ENCODE peak calls at places on chromosomes 7 and 10, in six cellular contexts. R is sciatic nerve; L is hypothalamus; T is effector memory CD8-positive, alpha-beta T cell; F is nephron progenitor cell; U is HFFc6. M is an unnamed sample.

GRCh38 chr10:24825551-24825950 is 101.9 kb upstream of the ARHGAP21 start:
- DNase-seq in R (no peak), L (no peak), T (no peak), F (no peak), U (peak), M (no peak)

GRCh38 chr7:103915958-103916357 is 73.5 kb downstream of the RELN start:
- DNase-seq in R (no peak), L (no peak), T (no peak), F (no peak), U (no peak), M (no peak)

GRCh38 chr7:28685291-28685659 is 272.9 kb downstream of the TRIL start:
- DNase-seq in R (peak), L (no peak), T (no peak), F (peak), U (no peak), M (peak)

GRCh38 chr7:78587443-78588044 is 789.0 kb downstream of the PHTF2 start:
- DNase-seq in R (no peak), L (no peak), T (no peak), F (no peak), U (no peak), M (no peak)

GRCh38 chr7:68511281-68511680 is 1087.0 kb upstream of the AUTS2 start:
- DNase-seq in R (no peak), L (no peak), T (no peak), F (no peak), U (no peak), M (peak)

GRCh38 chr7:40836218-40836617 is 701.4 kb downstream of the SUGCT start:
- DNase-seq in R (no peak), L (no peak), T (no peak), F (no peak), U (no peak), M (no peak)

GRCh38 chr7:148503900-148504487 is 86.6 kb upstream of the C7orf33 start:
- DNase-seq in R (no peak), L (no peak), T (no peak), F (no peak), U (peak), M (no peak)

GRCh38 chr7:121003986-121004685 is 15.6 kb downstream of the CPED1 start:
- DNase-seq in R (peak), L (no peak), T (no peak), F (no peak), U (no peak), M (no peak)

GRCh38 chr7:48299580-48300169 is 128.4 kb downstream of the ABCA13 start:
- DNase-seq in R (peak), L (no peak), T (no peak), F (peak), U (peak), M (peak)

GRCh38 chr10:87860156-87860795 is 3.1 kb downstream of the KLLN start:
- DNase-seq in R (no peak), L (no peak), T (no peak), F (no peak), U (peak), M (no peak)

GRCh38 chr7:23680417-23681405 is 712 bp downstream of the FAM221A start:
- DNase-seq in R (peak), L (peak), T (peak), F (peak), U (no peak), M (peak)

GRCh38 chr7:154759989-154760388 is 242.9 kb downstream of the PAXIP1 start:
- DNase-seq in R (no peak), L (no peak), T (no peak), F (no peak), U (no peak), M (no peak)

GRCh38 chr10:15211464-15211979 is 43.0 kb upstream of the NMT2 start:
- DNase-seq in R (no peak), L (no peak), T (no peak), F (no peak), U (peak), M (no peak)

GRCh38 chr7:36943591-36944430 is 219.5 kb upstream of the AOAH start:
- DNase-seq in R (no peak), L (no peak), T (no peak), F (no peak), U (no peak), M (no peak)

GRCh38 chr7:31488562-31489203 is 25.2 kb upstream of the ITPRID1 start:
- DNase-seq in R (peak), L (peak), T (no peak), F (peak), U (no peak), M (no peak)

GRCh38 chr7:93453264-93453663 is 121.3 kb downstream of the CALCR start:
- DNase-seq in R (no peak), L (no peak), T (no peak), F (no peak), U (no peak), M (no peak)

GRCh38 chr7:1237704-1238255 is 5.1 kb downstream of the UNCX start:
- DNase-seq in R (no peak), L (no peak), T (no peak), F (no peak), U (no peak), M (no peak)

GRCh38 chr10:117674641-117675040 is 132.1 kb downstream of the EMX2 start:
- DNase-seq in R (no peak), L (no peak), T (no peak), F (no peak), U (no peak), M (no peak)

GRCh38 chr7:16347461-16348192 is 73.7 kb downstream of the CRPPA start:
- DNase-seq in R (no peak), L (no peak), T (no peak), F (peak), U (peak), M (no peak)

GRCh38 chr7:131543298-131543697 is 13.1 kb downstream of the PODXL start:
- DNase-seq in R (no peak), L (no peak), T (no peak), F (no peak), U (no peak), M (no peak)

GRCh38 chr7:151491859-151492258 is 27.8 kb downstream of the RHEB start:
- DNase-seq in R (no peak), L (no peak), T (no peak), F (no peak), U (peak), M (no peak)

GRCh38 chr10:132392184-132392800 is 4.7 kb upstream of the PWWP2B start:
- DNase-seq in R (peak), L (no peak), T (no peak), F (no peak), U (no peak), M (no peak)

GRCh38 chr10:121244791-121245190 is 353.5 kb downstream of the FGFR2 start:
- DNase-seq in R (no peak), L (no peak), T (no peak), F (peak), U (no peak), M (no peak)

M was measured in C1 segment of cervical spinal cord.